ENCODE peak calls at places on chromosomes 13 and 19, in six cellular contexts. X is stimulated activated CD8-positive, alpha-beta memory T cell treated with anti-CD3 and anti-CD28 coated beads, Interleukin-15, amount 100 ng/mL, for 24 hours; S is aorta; L is activated naive CD4-positive, alpha-beta T cell treated with anti-CD3 and anti-CD28 coated beads for 36 hours; B is NCI-H2107; Q is germinal center. P is an unnamed sample.

GRCh38 chr13:105846923-105847322 is 688.5 kb downstream of the EFNB2 start:
- DNase-seq in X (no peak), S (no peak), L (no peak), B (no peak), Q (no peak), P (no peak)

GRCh38 chr13:109874921-109875454 is 88.6 kb upstream of the IRS2 start:
- DNase-seq in X (no peak), S (no peak), L (no peak), B (no peak), Q (no peak), P (no peak)

GRCh38 chr13:40664100-40665060 is 2.1 kb downstream of the FOXO1 start:
- DNase-seq in X (peak; percentile 44), S (peak; percentile 87), L (peak; percentile 75), B (no peak), Q (peak; percentile 65), P (peak; percentile 61)

GRCh38 chr19:40808497-40808896 is 9.5 kb downstream of the EGLN2 start:
- DNase-seq in X (no peak), S (no peak), L (no peak), B (no peak), Q (no peak), P (no peak)

GRCh38 chr19:10975374-10976036 is 14.7 kb downstream of the SMARCA4 start:
- DNase-seq in X (no peak), S (peak; percentile 75), L (no peak), B (no peak), Q (no peak), P (no peak)

GRCh38 chr13:93559718-93560117 is 333.1 kb downstream of the GPC6 start:
- DNase-seq in X (no peak), S (no peak), L (no peak), B (no peak), Q (no peak), P (no peak)

GRCh38 chr19:23286477-23286876 is 36.3 kb upstream of the ZNF724 start:
- DNase-seq in X (no peak), S (no peak), L (no peak), B (no peak), Q (no peak), P (no peak)

GRCh38 chr19:31570718-31571117 is 221.5 kb upstream of the TSHZ3 start:
- DNase-seq in X (no peak), S (no peak), L (no peak), B (no peak), Q (no peak), P (no peak)

GRCh38 chr13:28429685-28430290 is 65.1 kb downstream of the FLT1 start:
- DNase-seq in X (no peak), S (no peak), L (no peak), B (no peak), Q (peak; percentile 36), P (peak; percentile 46)

GRCh38 chr13:93558637-93559036 is 332.0 kb downstream of the GPC6 start:
- DNase-seq in X (no peak), S (no peak), L (no peak), B (no peak), Q (no peak), P (no peak)

GRCh38 chr19:48926909-48927308 is 6.6 kb upstream of the DHDH start:
- DNase-seq in X (no peak), S (peak; percentile 83), L (peak; percentile 70), B (peak; percentile 4), Q (no peak), P (no peak)

GRCh38 chr19:10642473-10642872 is 11.7 kb upstream of the ILF3 start:
- DNase-seq in X (no peak), S (no peak), L (no peak), B (no peak), Q (no peak), P (no peak)

GRCh38 chr19:19562665-19563347 is 24.7 kb downstream of the CILP2 start:
- DNase-seq in X (no peak), S (no peak), L (peak; percentile 65), B (no peak), Q (no peak), P (no peak)

GRCh38 chr19:17687857-17688784 is at the start of gene UNC13A:
- DNase-seq in X (peak; percentile 34), S (peak; percentile 58), L (peak; percentile 52), B (peak; percentile 28), Q (peak; percentile 63), P (peak; percentile 72)

GRCh38 chr13:31742102-31742695 is 2.9 kb downstream of the RXFP2 start:
- DNase-seq in X (peak; percentile 32), S (peak; percentile 65), L (peak; percentile 72), B (peak; percentile 17), Q (peak; percentile 61), P (peak; percentile 54)

GRCh38 chr13:106350208-106350607 is 185.3 kb downstream of the EFNB2 start:
- DNase-seq in X (no peak), S (no peak), L (no peak), B (no peak), Q (no peak), P (no peak)

GRCh38 chr13:58960909-58961308 is 1202.8 kb downstream of the DIAPH3 start:
- DNase-seq in X (no peak), S (no peak), L (no peak), B (no peak), Q (no peak), P (no peak)

GRCh38 chr13:30355405-30355741 is 48.0 kb upstream of the KATNAL1 start:
- DNase-seq in X (no peak), S (no peak), L (peak; percentile 45), B (no peak), Q (peak; percentile 78), P (peak; percentile 65)

GRCh38 chr13:74128171-74128767 is 5.9 kb downstream of the KLF12 start:
- DNase-seq in X (no peak), S (no peak), L (no peak), B (no peak), Q (no peak), P (no peak)

GRCh38 chr19:33634361-33635091 is 12.8 kb downstream of the CHST8 start:
- DNase-seq in X (no peak), S (no peak), L (no peak), B (no peak), Q (no peak), P (no peak)

GRCh38 chr19:4597975-4598671 is 38.6 kb upstream of the SEMA6B start:
- DNase-seq in X (no peak), S (peak; percentile 61), L (peak; percentile 68), B (no peak), Q (peak; percentile 79), P (peak; percentile 88)